ENCODE peak calls at places on chromosomes 16 and 17, in five cellular contexts. N is left lung; U is HCT116; K is DND-41; Q is effector memory CD4-positive, alpha-beta T cell. J is an unnamed sample.
A peak's percentile ranks its signal among the peaks of the same experiment; 100 is the strongest.

GRCh38 chr17:33949100-33949499 is 306.0 kb upstream of the CCL2 start:
- DNase-seq in N (no peak), U (no peak), K (no peak), Q (no peak), J (no peak)

GRCh38 chr17:56723471-56723870 is 110.2 kb downstream of the C17orf67 start:
- DNase-seq in N (no peak), U (no peak), K (no peak), Q (no peak), J (no peak)

GRCh38 chr17:46035112-46035818 is 36.2 kb downstream of the STH start:
- DNase-seq in N (no peak), U (no peak), K (no peak), Q (no peak), J (no peak)

GRCh38 chr17:37608369-37609169 is 649 bp downstream of the SYNRG start:
- DNase-seq in N (no peak), U (no peak), K (peak; percentile 67), Q (no peak), J (no peak)

GRCh38 chr16:74480150-74481029 is 59.1 kb upstream of the CLEC18B start:
- DNase-seq in N (no peak), U (peak; percentile 71), K (no peak), Q (no peak), J (no peak)

GRCh38 chr16:77896357-77896972 is 108.1 kb downstream of the VAT1L start:
- DNase-seq in N (no peak), U (no peak), K (no peak), Q (no peak), J (no peak)

GRCh38 chr17:50367401-50367800 is 5.6 kb downstream of the MRPL27 start:
- DNase-seq in N (no peak), U (no peak), K (no peak), Q (no peak), J (no peak)

GRCh38 chr16:30068333-30068732 is 2.8 kb downstream of the ALDOA start:
- DNase-seq in N (no peak), U (no peak), K (no peak), Q (no peak), J (no peak)

GRCh38 chr16:2482181-2483107 is 7.5 kb downstream of the TBC1D24 start:
- DNase-seq in N (no peak), U (no peak), K (no peak), Q (no peak), J (no peak)

GRCh38 chr17:41697122-41697962 is 8.7 kb downstream of the EIF1 start:
- DNase-seq in N (no peak), U (no peak), K (no peak), Q (no peak), J (no peak)

GRCh38 chr17:40542562-40543411 is 22.5 kb downstream of the CCR7 start:
- DNase-seq in N (no peak), U (no peak), K (no peak), Q (peak; percentile 48), J (peak; percentile 95)

GRCh38 chr17:15341385-15341849 is at the start of gene TEKT3:
- DNase-seq in N (peak; percentile 92), U (no peak), K (no peak), Q (no peak), J (no peak)

GRCh38 chr17:33303254-33303653 is 10.2 kb upstream of the ASIC2 start:
- DNase-seq in N (no peak), U (no peak), K (no peak), Q (no peak), J (no peak)

GRCh38 chr16:51156836-51157235 is 5.8 kb upstream of the SALL1 start:
- DNase-seq in N (no peak), U (no peak), K (no peak), Q (no peak), J (no peak)

GRCh38 chr16:11229906-11230305 is 26.1 kb downstream of the SOCS1 start:
- DNase-seq in N (no peak), U (no peak), K (no peak), Q (no peak), J (no peak)

GRCh38 chr17:62093188-62094155 is 28.4 kb upstream of the MED13 start:
- DNase-seq in N (no peak), U (peak; percentile 90), K (no peak), Q (no peak), J (no peak)

GRCh38 chr16:75764154-75764768 is 38.0 kb upstream of the CPHXL start:
- DNase-seq in N (no peak), U (peak; percentile 60), K (peak; percentile 64), Q (peak; percentile 28), J (no peak)

GRCh38 chr17:8954339-8954738 is 11.2 kb downstream of the PIK3R5 start:
- DNase-seq in N (peak; percentile 93), U (no peak), K (peak; percentile 85), Q (peak; percentile 79), J (no peak)

GRCh38 chr16:897200-897543 is 73.6 kb downstream of the LMF1 start:
- DNase-seq in N (peak; percentile 54), U (no peak), K (no peak), Q (no peak), J (no peak)
- H3K27ac ChIP-seq in N (no peak overlapping the region), U (no peak overlapping the region), K (no peak overlapping the region), Q (no peak overlapping the region), J (no peak overlapping the region)

DNA sequence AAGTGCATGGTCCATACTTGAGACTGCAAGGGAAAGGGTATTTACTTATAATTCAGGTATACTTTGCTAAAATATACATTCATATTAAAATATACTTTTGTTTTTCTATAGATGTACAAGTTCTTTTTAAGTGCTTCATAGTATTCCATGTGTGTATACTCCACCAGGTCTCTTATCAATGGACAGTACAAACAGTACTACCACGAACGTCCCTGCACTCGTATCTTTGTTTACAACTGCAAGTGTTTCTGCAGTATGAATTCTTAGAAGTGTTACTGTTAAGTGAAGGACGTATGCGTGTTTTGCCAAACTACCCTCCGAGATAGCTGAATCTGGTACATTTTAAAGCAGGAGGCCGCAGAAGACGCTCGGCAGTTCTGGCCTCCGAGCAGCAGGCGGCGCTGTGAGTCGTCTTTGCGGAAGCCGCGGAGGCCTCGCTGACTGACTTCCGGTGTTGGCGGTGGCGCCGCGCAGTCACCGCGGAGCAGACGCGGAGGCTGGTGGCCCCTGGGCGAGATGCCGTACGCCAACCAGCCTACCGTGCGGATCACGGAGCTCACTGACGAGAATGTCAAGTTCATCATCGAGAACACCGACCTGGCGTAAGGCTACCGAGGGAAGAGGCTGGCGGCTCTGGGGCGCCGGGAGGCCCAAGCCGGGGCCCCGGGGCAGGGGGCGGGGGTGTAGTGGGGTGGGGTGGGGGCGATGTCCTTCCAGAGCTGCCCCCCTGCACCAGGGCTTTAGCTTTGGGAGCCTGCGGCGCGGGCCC is at the start of gene POLR2C:
- DNase-seq in N (peak; percentile 98), U (peak; percentile 72), K (peak; percentile 91), Q (peak; percentile 83), J (peak; percentile 86)
- H3K27ac ChIP-seq in N (peak within 1 kb of the TSS; percentile 71), U (peak within 1 kb of the TSS; percentile 61), K (peak within 1 kb of the TSS; percentile 78), Q (peak within 1 kb of the TSS; percentile 68), J (peak within 1 kb of the TSS; percentile 94)

DNA sequence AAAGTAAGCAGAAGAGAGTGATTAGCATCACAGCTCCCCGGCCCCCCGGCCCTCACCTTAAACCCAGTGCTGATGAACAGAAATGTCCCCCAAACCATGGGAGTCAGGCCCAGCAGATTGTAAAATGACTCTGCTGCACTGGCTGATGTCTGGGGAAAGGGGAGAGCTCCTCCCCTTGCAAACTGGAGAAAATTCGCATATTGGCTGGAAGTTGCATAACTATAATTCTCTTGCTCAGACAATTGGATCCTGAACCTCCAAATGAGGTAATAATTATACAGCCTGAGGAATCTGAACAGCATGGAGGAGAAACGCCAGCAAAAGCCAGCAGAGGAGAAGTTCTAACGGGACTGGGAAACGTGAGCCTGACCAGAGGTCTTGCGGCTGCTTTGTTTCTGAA is 109.7 kb downstream of the C16orf95 start:
- DNase-seq in N (no peak), U (no peak), K (no peak), Q (no peak), J (no peak)
- H3K27ac ChIP-seq in N (peak overlapping the region; percentile 51), U (no peak overlapping the region), K (no peak overlapping the region), Q (no peak overlapping the region), J (peak overlapping the region; percentile 64)

DNA sequence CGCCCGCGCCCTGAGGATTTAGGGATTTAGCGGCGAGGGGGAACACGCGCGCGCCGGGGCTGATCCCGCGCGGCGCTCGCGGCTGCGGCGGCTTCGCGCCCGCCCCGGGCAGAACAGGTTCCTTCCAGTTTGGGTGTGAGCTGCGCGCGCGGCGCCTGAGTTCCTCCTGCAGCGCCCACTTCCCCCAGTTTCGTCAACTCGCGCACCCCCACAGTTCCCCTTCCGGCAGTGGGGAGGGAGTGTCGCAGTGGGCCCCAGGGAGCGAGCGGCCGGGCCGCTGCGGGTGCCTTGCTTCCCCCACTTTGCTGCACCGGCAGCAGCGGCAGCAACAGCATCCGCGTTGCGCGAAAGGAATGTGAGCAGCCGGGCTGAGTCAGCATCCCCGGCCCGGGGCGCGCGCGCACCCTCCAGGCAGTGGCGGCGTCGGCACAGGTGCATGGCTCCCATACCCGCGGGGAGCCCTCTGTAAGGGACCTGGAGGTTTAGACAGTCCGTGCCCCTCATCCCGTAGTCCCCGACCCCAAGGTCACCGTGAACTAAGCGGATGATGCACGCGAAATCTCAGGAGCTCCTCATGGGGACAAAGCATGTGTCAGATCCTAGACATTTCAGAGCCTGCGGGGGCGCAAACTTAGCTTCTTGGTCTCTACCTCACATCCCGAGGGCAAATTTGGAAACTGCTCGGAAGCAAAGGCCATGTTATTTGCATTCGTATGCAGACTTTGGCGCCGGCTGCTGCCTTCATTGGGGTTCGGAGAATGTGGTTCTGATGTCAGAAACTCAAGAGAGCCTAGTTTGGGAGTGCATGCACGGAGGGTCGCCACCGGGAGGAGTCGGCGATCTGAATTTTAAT is 767 bp downstream of the ARSG start:
- DNase-seq in N (peak; percentile 98), U (peak; percentile 63), K (peak; percentile 95), Q (peak; percentile 93), J (peak; percentile 78)
- H3K27ac ChIP-seq in N (peak overlapping the region; percentile 89), U (peak overlapping the region; percentile 92), K (peak overlapping the region; percentile 93), Q (peak overlapping the region; percentile 96), J (no peak overlapping the region)

DNA sequence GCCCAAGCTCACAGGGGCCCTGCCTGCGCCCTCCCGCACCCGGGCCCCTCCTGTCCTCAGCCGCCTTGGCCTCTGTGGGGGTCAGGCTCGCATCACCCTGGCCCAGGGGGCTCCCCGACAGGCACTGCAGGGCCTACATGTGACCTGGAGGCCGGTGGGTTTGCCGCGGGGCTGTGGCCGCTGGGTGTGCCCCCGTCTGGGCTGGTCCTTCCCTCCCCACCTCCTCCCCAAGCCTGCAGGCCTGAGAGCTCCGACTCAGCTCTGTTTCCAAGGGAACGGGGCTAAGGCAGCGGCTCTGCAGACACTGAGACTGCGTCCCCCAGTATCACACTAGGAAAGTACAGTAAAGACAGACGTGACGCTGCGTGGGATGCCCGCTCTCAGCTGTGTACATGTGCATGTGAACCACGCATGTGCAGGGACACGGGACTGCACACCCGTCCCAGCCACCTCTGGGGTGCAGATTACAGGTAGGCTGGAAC is 16.5 kb upstream of the WDR45B start:
- DNase-seq in N (peak; percentile 70), U (no peak), K (no peak), Q (no peak), J (no peak)
- H3K27ac ChIP-seq in N (no peak overlapping the region), U (no peak overlapping the region), K (no peak overlapping the region), Q (no peak overlapping the region), J (no peak overlapping the region)

GRCh38 chr16:53985865-53986264 is 281.9 kb downstream of the FTO start:
- DNase-seq in N (no peak), U (no peak), K (no peak), Q (no peak), J (no peak)
- H3K27ac ChIP-seq in N (no peak overlapping the region), U (no peak overlapping the region), K (peak overlapping the region; percentile 34), Q (no peak overlapping the region), J (no peak overlapping the region)

GRCh38 chr17:59786213-59786535 is 78.7 kb downstream of the VMP1 start:
- DNase-seq in N (no peak), U (no peak), K (no peak), Q (no peak), J (no peak)
- H3K27ac ChIP-seq in N (peak overlapping the region; percentile 92), U (peak overlapping the region; percentile 96), K (peak overlapping the region; percentile 90), Q (peak overlapping the region; percentile 83), J (peak overlapping the region; percentile 87)